ENCODE peak calls at places on chromosomes 6 and 20, in four cellular contexts. One of them, this sample, is unnamed.

GRCh38 chr6:161444464-161444863 is 170.6 kb upstream of the AGPAT4 start:
- DNase-seq in WERI-Rb-1: no peak
- DNase-seq in pancreas: peak
- DNase-seq in fibroblast of mammary gland: peak
- DNase-seq in this sample: peak

GRCh38 chr6:73521351-73522254 is 771 bp upstream of the EEF1A1 start:
- DNase-seq in WERI-Rb-1: no peak
- DNase-seq in pancreas: peak
- DNase-seq in fibroblast of mammary gland: peak
- DNase-seq in this sample: peak

GRCh38 chr6:83192871-83193746 is at the start of the genes PGM3 and RWDD2A:
- DNase-seq in WERI-Rb-1: peak
- DNase-seq in pancreas: peak
- DNase-seq in fibroblast of mammary gland: peak
- DNase-seq in this sample: peak

GRCh38 chr20:63968928-63969760 is 586 bp downstream of the ZNF512B start:
- DNase-seq in WERI-Rb-1: no peak
- DNase-seq in pancreas: peak
- DNase-seq in fibroblast of mammary gland: no peak
- DNase-seq in this sample: peak

GRCh38 chr6:77424761-77425160 is 38.5 kb downstream of the HTR1B start:
- DNase-seq in WERI-Rb-1: no peak
- DNase-seq in pancreas: no peak
- DNase-seq in fibroblast of mammary gland: no peak
- DNase-seq in this sample: no peak

GRCh38 chr6:140160494-140160893 is 786.0 kb upstream of the CITED2 start:
- DNase-seq in WERI-Rb-1: no peak
- DNase-seq in pancreas: no peak
- DNase-seq in fibroblast of mammary gland: no peak
- DNase-seq in this sample: no peak

GRCh38 chr6:167237438-167237837 is 53.7 kb upstream of the UNC93A start:
- DNase-seq in WERI-Rb-1: no peak
- DNase-seq in pancreas: no peak
- DNase-seq in fibroblast of mammary gland: no peak
- DNase-seq in this sample: no peak

GRCh38 chr6:148203281-148203925 is 139.2 kb upstream of the SASH1 start:
- DNase-seq in WERI-Rb-1: no peak
- DNase-seq in pancreas: no peak
- DNase-seq in fibroblast of mammary gland: peak
- DNase-seq in this sample: no peak

GRCh38 chr20:18778993-18779392 is 34.6 kb upstream of the SCP2D1 start:
- DNase-seq in WERI-Rb-1: no peak
- DNase-seq in pancreas: no peak
- DNase-seq in fibroblast of mammary gland: no peak
- DNase-seq in this sample: no peak

GRCh38 chr20:56626367-56627121 is 2.6 kb upstream of the TFAP2C start:
- DNase-seq in WERI-Rb-1: no peak
- DNase-seq in pancreas: no peak
- DNase-seq in fibroblast of mammary gland: peak
- DNase-seq in this sample: peak

GRCh38 chr20:19888269-19888669 is 128.9 kb upstream of the NAA20 start:
- DNase-seq in WERI-Rb-1: no peak
- DNase-seq in pancreas: no peak
- DNase-seq in fibroblast of mammary gland: no peak
- DNase-seq in this sample: no peak

GRCh38 chr20:40635990-40636389 is 53.0 kb downstream of the MAFB start:
- DNase-seq in WERI-Rb-1: no peak
- DNase-seq in pancreas: no peak
- DNase-seq in fibroblast of mammary gland: no peak
- DNase-seq in this sample: no peak

GRCh38 chr6:117483645-117484016 is 1.2 kb downstream of the DCBLD1 start:
- DNase-seq in WERI-Rb-1: no peak
- DNase-seq in pancreas: no peak
- DNase-seq in fibroblast of mammary gland: peak
- DNase-seq in this sample: no peak

GRCh38 chr6:41519305-41519747 is 26.9 kb upstream of the FOXP4 start:
- DNase-seq in WERI-Rb-1: no peak
- DNase-seq in pancreas: no peak
- DNase-seq in fibroblast of mammary gland: no peak
- DNase-seq in this sample: no peak

GRCh38 chr6:108622601-108623335 is 62.1 kb downstream of the FOXO3 start:
- DNase-seq in WERI-Rb-1: peak
- DNase-seq in pancreas: no peak
- DNase-seq in fibroblast of mammary gland: peak
- DNase-seq in this sample: no peak

GRCh38 chr20:59955131-59955796 is 3.0 kb upstream of the CDH26 start:
- DNase-seq in WERI-Rb-1: peak
- DNase-seq in pancreas: no peak
- DNase-seq in fibroblast of mammary gland: peak
- DNase-seq in this sample: no peak

GRCh38 chr20:40776702-40777457 is 87.8 kb upstream of the MAFB start:
- DNase-seq in WERI-Rb-1: no peak
- DNase-seq in pancreas: no peak
- DNase-seq in fibroblast of mammary gland: no peak
- DNase-seq in this sample: peak

GRCh38 chr20:4018015-4018748 is 2.8 kb upstream of the RNF24 start:
- DNase-seq in WERI-Rb-1: no peak
- DNase-seq in pancreas: no peak
- DNase-seq in fibroblast of mammary gland: peak
- DNase-seq in this sample: no peak

GRCh38 chr6:128500017-128500416 is 20.4 kb downstream of the PTPRK start:
- DNase-seq in WERI-Rb-1: no peak
- DNase-seq in pancreas: no peak
- DNase-seq in fibroblast of mammary gland: peak
- DNase-seq in this sample: no peak

GRCh38 chr6:7052441-7052936 is 55.3 kb upstream of the RREB1 start:
- DNase-seq in WERI-Rb-1: peak
- DNase-seq in pancreas: peak
- DNase-seq in fibroblast of mammary gland: peak
- DNase-seq in this sample: peak

GRCh38 chr6:6752129-6752528 is 163.6 kb downstream of the LY86 start:
- DNase-seq in WERI-Rb-1: peak
- DNase-seq in pancreas: no peak
- DNase-seq in fibroblast of mammary gland: no peak
- DNase-seq in this sample: no peak

GRCh38 chr20:53608456-53609413 is 15.1 kb upstream of the ZNF217 start:
- DNase-seq in WERI-Rb-1: no peak
- DNase-seq in pancreas: peak
- DNase-seq in fibroblast of mammary gland: no peak
- DNase-seq in this sample: no peak

GRCh38 chr20:4067600-4068261 is 52.4 kb upstream of the RNF24 start:
- DNase-seq in WERI-Rb-1: no peak
- DNase-seq in pancreas: no peak
- DNase-seq in fibroblast of mammary gland: peak
- DNase-seq in this sample: no peak

GRCh38 chr6:128364766-128365519 is 155.5 kb downstream of the PTPRK start:
- DNase-seq in WERI-Rb-1: no peak
- DNase-seq in pancreas: no peak
- DNase-seq in fibroblast of mammary gland: no peak
- DNase-seq in this sample: no peak

DNA sequence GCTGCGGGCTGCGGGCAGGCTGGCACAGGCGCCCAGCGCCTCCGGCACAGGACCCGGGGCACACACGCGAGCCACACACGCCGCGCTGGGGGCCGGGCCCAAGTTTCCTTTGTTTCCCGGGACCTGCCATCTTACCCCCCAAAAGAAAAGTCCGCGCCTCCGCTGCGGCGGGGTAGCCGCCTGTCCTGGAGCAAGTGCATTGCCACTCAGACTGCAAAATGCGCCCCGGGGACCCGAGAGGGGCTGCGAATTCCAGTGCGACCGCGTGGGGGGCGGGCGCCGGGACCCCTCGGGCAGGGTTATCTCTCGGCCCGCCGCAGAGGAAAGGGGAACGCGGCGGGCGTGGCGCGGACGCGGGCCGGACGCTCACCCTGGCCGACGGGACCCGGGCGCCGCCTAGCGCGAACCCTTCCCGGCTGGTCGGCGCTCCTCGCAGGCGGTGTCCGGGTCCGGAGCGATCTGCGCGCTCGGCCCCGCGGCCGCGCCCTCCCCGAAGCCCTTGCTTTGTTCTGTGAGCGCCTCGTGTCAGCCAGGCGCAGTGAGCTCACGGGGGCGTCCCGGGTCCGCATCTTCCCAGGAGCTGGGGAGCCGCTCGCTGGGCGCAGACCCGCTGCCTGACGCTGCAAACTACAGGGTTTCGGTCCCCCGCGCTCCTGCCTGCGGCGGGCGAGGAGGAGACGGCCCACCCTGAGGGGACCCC is 620 bp upstream of the CD24 start:
- DNase-seq in WERI-Rb-1: peak
- DNase-seq in pancreas: peak
- DNase-seq in fibroblast of mammary gland: peak
- DNase-seq in this sample: peak
- TF ChIP-seq CTCF in WERI-Rb-1: peak
- TF ChIP-seq CTCF in pancreas: no peak
- TF ChIP-seq CTCF in fibroblast of mammary gland: no peak
- TF ChIP-seq CTCF in this sample: no peak

GRCh38 chr6:138818496-138819194 is 22.8 kb downstream of the ECT2L start:
- DNase-seq in WERI-Rb-1: no peak
- DNase-seq in pancreas: no peak
- DNase-seq in fibroblast of mammary gland: no peak
- DNase-seq in this sample: no peak

GRCh38 chr6:138817799-138818198 is 21.9 kb downstream of the ECT2L start:
- DNase-seq in WERI-Rb-1: no peak
- DNase-seq in pancreas: no peak
- DNase-seq in fibroblast of mammary gland: peak
- DNase-seq in this sample: no peak

GRCh38 chr6:138815797-138816528 is 20.1 kb downstream of the ECT2L start:
- DNase-seq in WERI-Rb-1: no peak
- DNase-seq in pancreas: no peak
- DNase-seq in fibroblast of mammary gland: peak
- DNase-seq in this sample: no peak

GRCh38 chr6:138814179-138814834 is 18.4 kb downstream of the ECT2L start:
- DNase-seq in WERI-Rb-1: no peak
- DNase-seq in pancreas: no peak
- DNase-seq in fibroblast of mammary gland: no peak
- DNase-seq in this sample: no peak

DNA sequence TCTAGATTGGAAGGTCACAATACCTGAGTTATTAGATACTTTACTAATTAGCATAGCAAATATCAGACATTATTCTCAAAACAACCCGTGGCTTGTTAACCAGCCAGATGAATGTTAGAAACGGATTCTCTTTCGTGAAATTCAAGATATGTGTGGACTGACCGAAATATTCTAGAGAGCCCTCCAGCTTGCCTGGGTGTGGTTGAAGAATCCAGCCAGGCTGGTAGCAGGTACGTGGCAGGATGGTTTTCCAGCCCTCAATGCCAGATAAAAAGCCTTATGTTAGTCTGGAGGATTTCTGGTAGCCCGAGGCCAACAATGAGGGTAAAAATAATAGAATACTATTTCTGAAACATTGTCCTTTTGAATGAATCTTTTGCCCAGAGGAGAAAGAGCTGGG is 19.3 kb downstream of the ECT2L start:
- DNase-seq in WERI-Rb-1: no peak
- DNase-seq in pancreas: no peak
- DNase-seq in fibroblast of mammary gland: no peak
- DNase-seq in this sample: no peak
- TF ChIP-seq CTCF in WERI-Rb-1: no peak
- TF ChIP-seq CTCF in pancreas: no peak
- TF ChIP-seq CTCF in fibroblast of mammary gland: no peak
- TF ChIP-seq CTCF in this sample: no peak

GRCh38 chr6:14642842-14643241 is 525.3 kb downstream of the CD83 start:
- DNase-seq in WERI-Rb-1: no peak
- DNase-seq in pancreas: no peak
- DNase-seq in fibroblast of mammary gland: no peak
- DNase-seq in this sample: no peak

GRCh38 chr6:14640631-14641030 is 523.1 kb downstream of the CD83 start:
- DNase-seq in WERI-Rb-1: peak
- DNase-seq in pancreas: no peak
- DNase-seq in fibroblast of mammary gland: no peak
- DNase-seq in this sample: no peak

GRCh38 chr6:14639983-14640599 is 522.5 kb downstream of the CD83 start:
- DNase-seq in WERI-Rb-1: no peak
- DNase-seq in pancreas: no peak
- DNase-seq in fibroblast of mammary gland: no peak
- DNase-seq in this sample: no peak

GRCh38 chr6:14642106-14642505 is 524.5 kb downstream of the CD83 start:
- DNase-seq in WERI-Rb-1: no peak
- DNase-seq in pancreas: no peak
- DNase-seq in fibroblast of mammary gland: no peak
- DNase-seq in this sample: no peak

DNA sequence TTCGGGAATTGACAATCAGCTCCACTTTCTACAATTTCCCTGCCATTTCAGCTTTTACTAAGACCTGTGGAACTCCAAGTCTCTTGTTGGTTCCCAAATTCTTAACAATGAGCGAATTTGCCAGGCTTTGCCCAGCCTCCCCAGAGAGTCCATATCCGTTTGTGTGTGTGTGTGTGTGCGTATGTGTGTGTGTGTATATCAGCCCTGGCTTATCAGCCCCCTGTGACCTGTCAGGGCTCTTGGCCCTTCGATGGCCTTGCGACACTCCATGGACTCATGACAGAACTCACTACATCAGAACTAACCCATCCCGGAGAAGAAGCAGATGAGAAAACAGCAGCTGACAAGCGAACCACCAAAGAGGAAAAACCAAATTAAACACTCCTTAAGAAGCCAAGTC is 523.8 kb downstream of the CD83 start:
- DNase-seq in WERI-Rb-1: no peak
- DNase-seq in pancreas: no peak
- DNase-seq in fibroblast of mammary gland: no peak
- DNase-seq in this sample: no peak
- TF ChIP-seq CTCF in WERI-Rb-1: no peak
- TF ChIP-seq CTCF in pancreas: no peak
- TF ChIP-seq CTCF in fibroblast of mammary gland: no peak
- TF ChIP-seq CTCF in this sample: no peak

DNA sequence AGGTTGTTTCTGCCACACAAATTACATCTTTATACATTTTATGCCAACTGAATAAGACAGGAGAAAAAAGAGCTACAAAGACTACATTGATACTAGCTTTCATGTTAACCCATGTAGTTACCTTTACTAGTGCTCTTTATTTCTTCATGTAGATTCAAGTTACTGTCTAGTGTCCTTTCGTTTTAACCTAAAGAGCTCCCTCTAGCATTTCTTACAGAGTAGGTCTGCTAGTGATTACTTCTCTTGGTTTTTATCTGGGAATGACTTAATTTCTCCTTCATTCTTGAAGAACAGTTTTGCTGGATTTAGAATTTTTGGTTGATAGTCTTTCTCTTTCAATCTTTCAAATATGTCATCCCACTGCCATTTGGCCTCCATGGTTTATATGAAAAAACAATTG is 21.2 kb upstream of the NOP56 start:
- DNase-seq in WERI-Rb-1: no peak
- DNase-seq in pancreas: no peak
- DNase-seq in fibroblast of mammary gland: peak
- DNase-seq in this sample: no peak
- TF ChIP-seq CTCF in WERI-Rb-1: no peak
- TF ChIP-seq CTCF in pancreas: no peak
- TF ChIP-seq CTCF in fibroblast of mammary gland: no peak
- TF ChIP-seq CTCF in this sample: no peak

DNA sequence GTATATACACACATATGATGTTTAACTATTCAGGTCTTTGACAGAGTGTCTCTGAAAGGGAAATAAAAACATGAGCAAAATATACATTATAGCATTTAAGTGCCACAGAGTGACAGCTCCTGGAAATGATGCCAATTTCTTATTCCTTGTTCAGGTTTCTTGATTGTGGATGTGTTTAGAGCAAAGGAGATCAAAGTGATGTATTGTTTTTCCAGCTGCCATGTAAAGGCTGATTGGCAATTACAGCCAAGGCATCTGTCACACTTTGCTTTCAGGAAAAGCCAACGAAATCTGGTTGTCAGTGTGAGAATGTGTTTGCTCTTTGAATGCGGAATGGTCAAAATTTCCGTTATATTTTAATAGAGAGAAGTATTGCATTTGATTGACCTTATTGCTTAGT is 347.8 kb upstream of the FLRT3 start:
- DNase-seq in WERI-Rb-1: no peak
- DNase-seq in pancreas: no peak
- DNase-seq in fibroblast of mammary gland: no peak
- DNase-seq in this sample: no peak
- TF ChIP-seq CTCF in WERI-Rb-1: no peak
- TF ChIP-seq CTCF in pancreas: no peak
- TF ChIP-seq CTCF in fibroblast of mammary gland: no peak
- TF ChIP-seq CTCF in this sample: no peak